ENCODE peak calls at places on chromosomes 4 and X, in five cellular contexts. One of them, this sample, is unnamed.

GRCh38 chrX:110409925-110410324 is 51.3 kb downstream of the RTL9 start:
- DNase-seq in GM12865: no peak
- DNase-seq in cardiac fibroblast: peak; percentile 64
- DNase-seq in BJ: no peak
- DNase-seq in pancreas: no peak
- DNase-seq in this sample: no peak

GRCh38 chrX:31091819-31092218 is 20.0 kb upstream of the FTHL17 start:
- DNase-seq in GM12865: no peak
- DNase-seq in cardiac fibroblast: no peak
- DNase-seq in BJ: no peak
- DNase-seq in pancreas: no peak
- DNase-seq in this sample: no peak

GRCh38 chr4:78320353-78320935 is 231.1 kb upstream of the ANXA3 start:
- DNase-seq in GM12865: no peak
- DNase-seq in cardiac fibroblast: no peak
- DNase-seq in BJ: no peak
- DNase-seq in pancreas: no peak
- DNase-seq in this sample: no peak

GRCh38 chrX:101759000-101759399 is 99.3 kb upstream of the ARMCX2 start:
- DNase-seq in GM12865: peak; percentile 50
- DNase-seq in cardiac fibroblast: peak; percentile 52
- DNase-seq in BJ: no peak
- DNase-seq in pancreas: no peak
- DNase-seq in this sample: no peak

GRCh38 chr4:184310171-184310567 is 92.5 kb upstream of the ENPP6 start:
- DNase-seq in GM12865: peak; percentile 85
- DNase-seq in cardiac fibroblast: peak; percentile 19
- DNase-seq in BJ: no peak
- DNase-seq in pancreas: no peak
- DNase-seq in this sample: no peak

GRCh38 chrX:13750204-13750603 is 15.7 kb downstream of the OFD1 start:
- DNase-seq in GM12865: peak; percentile 59
- DNase-seq in cardiac fibroblast: peak; percentile 67
- DNase-seq in BJ: no peak
- DNase-seq in pancreas: no peak
- DNase-seq in this sample: no peak

GRCh38 chr4:38982356-38983095 is 49.7 kb downstream of the TMEM156 start:
- DNase-seq in GM12865: no peak
- DNase-seq in cardiac fibroblast: peak; percentile 86
- DNase-seq in BJ: no peak
- DNase-seq in pancreas: no peak
- DNase-seq in this sample: no peak

GRCh38 chrX:21883258-21883657 is 27.5 kb downstream of the YY2 start:
- DNase-seq in GM12865: no peak
- DNase-seq in cardiac fibroblast: peak; percentile 33
- DNase-seq in BJ: no peak
- DNase-seq in pancreas: no peak
- DNase-seq in this sample: no peak

GRCh38 chr4:5963611-5964010 is 54.6 kb downstream of the C4orf50 start:
- DNase-seq in GM12865: no peak
- DNase-seq in cardiac fibroblast: no peak
- DNase-seq in BJ: no peak
- DNase-seq in pancreas: no peak
- DNase-seq in this sample: no peak

GRCh38 chr4:161148051-161148450 is 1015.7 kb downstream of the FSTL5 start:
- DNase-seq in GM12865: no peak
- DNase-seq in cardiac fibroblast: no peak
- DNase-seq in BJ: no peak
- DNase-seq in pancreas: no peak
- DNase-seq in this sample: no peak

GRCh38 chr4:38621831-38622230 is 42.2 kb upstream of the KLF3 start:
- DNase-seq in GM12865: no peak
- DNase-seq in cardiac fibroblast: no peak
- DNase-seq in BJ: no peak
- DNase-seq in pancreas: no peak
- DNase-seq in this sample: no peak

GRCh38 chr4:26753642-26754041 is 107.0 kb upstream of the STIM2 start:
- DNase-seq in GM12865: no peak
- DNase-seq in cardiac fibroblast: peak; percentile 60
- DNase-seq in BJ: no peak
- DNase-seq in pancreas: no peak
- DNase-seq in this sample: peak; percentile 8

GRCh38 chrX:74232859-74233258 is 71.1 kb upstream of the ZCCHC13 start:
- DNase-seq in GM12865: peak; percentile 4
- DNase-seq in cardiac fibroblast: peak; percentile 52
- DNase-seq in BJ: no peak
- DNase-seq in pancreas: no peak
- DNase-seq in this sample: no peak
- TF ChIP-seq CTCF in GM12865: no peak
- TF ChIP-seq CTCF in cardiac fibroblast: no peak
- TF ChIP-seq CTCF in BJ: no peak
- TF ChIP-seq CTCF in pancreas: no peak
- TF ChIP-seq CTCF in this sample: no peak

GRCh38 chr4:182711211-182711610 is 206.0 kb downstream of the DCTD start:
- DNase-seq in GM12865: no peak
- DNase-seq in cardiac fibroblast: no peak
- DNase-seq in BJ: no peak
- DNase-seq in pancreas: no peak
- DNase-seq in this sample: no peak

GRCh38 chr4:182715548-182715947 is 201.6 kb downstream of the DCTD start:
- DNase-seq in GM12865: peak; percentile 1
- DNase-seq in cardiac fibroblast: no peak
- DNase-seq in BJ: no peak
- DNase-seq in pancreas: no peak
- DNase-seq in this sample: no peak

GRCh38 chr4:182717788-182718583 is 199.2 kb downstream of the DCTD start:
- DNase-seq in GM12865: peak; percentile 42
- DNase-seq in cardiac fibroblast: no peak
- DNase-seq in BJ: no peak
- DNase-seq in pancreas: no peak
- DNase-seq in this sample: no peak

DNA sequence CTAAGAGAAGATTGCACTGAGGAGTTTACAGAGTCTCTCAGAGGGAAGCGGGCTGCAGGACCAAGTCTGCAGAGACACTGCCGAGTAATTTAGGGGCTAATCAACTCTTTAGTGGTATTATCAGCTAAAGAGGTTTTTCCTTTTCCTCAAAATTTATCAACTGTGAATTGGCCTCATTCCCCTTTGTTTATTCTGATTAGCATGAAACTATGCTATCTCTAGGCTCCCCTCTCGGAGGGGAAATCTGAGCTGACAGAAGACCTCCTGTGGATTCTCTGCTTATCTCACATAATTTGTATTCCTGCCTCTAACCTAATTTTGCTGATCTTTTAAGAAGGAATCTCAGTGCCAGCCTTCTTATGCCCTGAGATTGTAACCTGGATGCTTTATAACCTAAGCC is 201.0 kb downstream of the DCTD start:
- DNase-seq in GM12865: no peak
- DNase-seq in cardiac fibroblast: no peak
- DNase-seq in BJ: no peak
- DNase-seq in pancreas: no peak
- DNase-seq in this sample: no peak
- TF ChIP-seq CTCF in GM12865: no peak
- TF ChIP-seq CTCF in cardiac fibroblast: no peak
- TF ChIP-seq CTCF in BJ: no peak
- TF ChIP-seq CTCF in pancreas: no peak
- TF ChIP-seq CTCF in this sample: no peak

DNA sequence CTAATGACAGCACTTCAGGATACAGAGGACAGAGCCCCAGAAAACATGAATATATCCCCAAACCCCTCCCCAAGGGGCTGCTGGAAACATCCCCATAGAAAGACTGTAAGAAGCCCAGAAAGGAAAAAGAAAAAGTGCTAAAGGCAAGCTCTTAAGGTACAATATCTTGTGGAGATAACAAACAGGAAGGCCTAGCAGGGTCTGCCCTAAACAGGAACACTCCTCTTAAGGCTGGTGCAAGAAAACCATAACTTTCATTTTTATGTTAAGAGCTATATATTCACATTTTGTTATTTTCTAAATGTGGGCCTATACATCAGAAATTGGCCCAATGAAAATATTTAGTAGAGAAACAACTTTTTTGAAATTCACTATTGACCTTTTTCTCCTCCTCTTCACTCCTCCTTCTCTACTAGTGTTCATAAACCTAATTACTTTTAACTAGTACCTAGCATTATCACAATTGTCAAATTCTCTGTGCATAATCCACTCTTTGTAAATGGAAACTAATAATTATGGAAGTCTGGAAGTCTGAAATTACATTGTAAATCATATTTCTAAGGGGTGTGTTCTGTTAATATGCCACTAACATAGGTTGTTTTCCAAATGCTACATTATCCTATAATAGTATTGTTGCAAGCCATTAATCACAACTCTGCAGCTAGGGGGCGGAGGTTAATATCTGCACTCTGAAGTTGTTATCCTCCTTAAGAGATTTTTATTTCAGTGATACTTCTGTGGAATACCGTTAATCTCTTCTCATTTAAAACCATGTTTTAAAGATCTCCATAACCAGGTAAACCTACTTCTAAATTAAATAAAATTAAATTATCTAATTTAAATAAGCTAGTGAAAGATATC is 59.8 kb downstream of the CASK start:
- DNase-seq in GM12865: no peak
- DNase-seq in cardiac fibroblast: no peak
- DNase-seq in BJ: no peak
- DNase-seq in pancreas: no peak
- DNase-seq in this sample: no peak
- TF ChIP-seq CTCF in GM12865: no peak
- TF ChIP-seq CTCF in cardiac fibroblast: no peak
- TF ChIP-seq CTCF in BJ: no peak
- TF ChIP-seq CTCF in pancreas: no peak
- TF ChIP-seq CTCF in this sample: no peak

DNA sequence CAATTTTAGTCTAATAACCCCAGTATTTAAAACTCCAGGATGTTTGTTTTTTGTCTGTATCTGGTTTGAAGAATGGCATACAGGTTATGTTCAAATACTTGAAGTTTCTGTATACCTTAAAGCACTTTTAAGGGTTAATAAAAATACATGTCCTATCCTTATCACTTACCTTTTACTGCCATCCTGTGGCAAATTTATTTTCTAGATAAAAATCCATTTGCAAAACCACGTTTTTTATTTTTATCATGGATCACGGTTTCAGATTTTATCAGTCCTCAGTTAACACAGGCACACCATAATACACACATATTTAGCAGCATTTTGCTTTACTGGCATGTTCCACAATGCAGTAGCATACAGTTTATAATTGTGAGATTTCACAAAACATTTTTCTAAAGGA is 113.3 kb upstream of the H2AZ1 start:
- DNase-seq in GM12865: no peak
- DNase-seq in cardiac fibroblast: peak; percentile 30
- DNase-seq in BJ: no peak
- DNase-seq in pancreas: no peak
- DNase-seq in this sample: no peak
- TF ChIP-seq CTCF in GM12865: no peak
- TF ChIP-seq CTCF in cardiac fibroblast: no peak
- TF ChIP-seq CTCF in BJ: peak; percentile 6
- TF ChIP-seq CTCF in pancreas: no peak
- TF ChIP-seq CTCF in this sample: no peak

DNA sequence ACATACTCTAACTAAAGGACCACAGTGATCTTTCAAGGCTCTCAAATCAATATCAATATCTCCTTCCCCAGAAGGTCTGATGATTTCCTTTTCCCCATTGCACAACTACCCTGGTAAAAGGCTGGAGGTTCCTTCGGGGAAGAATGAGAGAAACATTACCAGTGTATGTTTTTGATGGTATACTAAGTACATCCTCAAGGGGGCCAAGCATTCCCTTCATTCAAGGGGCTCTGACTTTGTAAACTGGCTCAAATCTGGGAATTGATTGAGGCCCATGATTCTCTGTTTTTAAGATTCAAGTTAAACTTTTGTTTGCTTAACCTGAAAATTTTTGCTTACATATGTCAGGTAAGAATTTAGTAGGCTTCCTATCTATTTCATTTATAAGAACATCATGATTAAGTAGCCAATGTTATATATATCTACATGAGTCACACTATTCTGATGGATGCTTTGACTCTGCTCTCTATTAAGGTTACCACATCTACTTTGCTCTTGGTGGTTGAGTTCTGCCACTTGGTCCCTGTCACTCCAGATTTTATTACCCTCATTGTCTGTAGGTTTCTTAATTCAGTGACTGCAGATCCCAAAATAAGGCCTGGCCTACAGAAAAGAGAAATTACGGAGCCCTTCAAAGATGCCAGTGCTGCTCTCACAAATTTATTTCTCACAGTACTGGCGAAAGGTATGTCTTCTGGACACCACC is 16.4 kb upstream of the GUCY1B1 start:
- DNase-seq in GM12865: no peak
- DNase-seq in cardiac fibroblast: no peak
- DNase-seq in BJ: no peak
- DNase-seq in pancreas: no peak
- DNase-seq in this sample: no peak
- TF ChIP-seq CTCF in GM12865: no peak
- TF ChIP-seq CTCF in cardiac fibroblast: peak; percentile 7
- TF ChIP-seq CTCF in BJ: no peak
- TF ChIP-seq CTCF in pancreas: no peak
- TF ChIP-seq CTCF in this sample: no peak